ENCODE peak calls at places on chromosomes 4 and X, in four cellular contexts. P is NCI-H2081, M is endothelial cell, Q is T-helper 9 cell. S is an unnamed sample.

GRCh38 chr4:3636628-3637320 is 104.6 kb upstream of the LRPAP1 start:
- DNase-seq in M (no peak), P (no peak), Q (no peak), S (no peak)

GRCh38 chrX:131783555-131784338 is 239.4 kb upstream of the STK26 start:
- DNase-seq in P (peak; percentile 48), Q (peak; percentile 65), M (no peak), S (peak; percentile 72)

GRCh38 chr4:29423836-29424721 is 1296.1 kb upstream of the PCDH7 start:
- DNase-seq in Q (no peak), M (no peak), P (no peak), S (no peak)

GRCh38 chr4:128862608-128863313 is 53.3 kb downstream of the JADE1 start:
- DNase-seq in P (no peak), M (peak; percentile 26), Q (peak; percentile 17), S (peak; percentile 44)

GRCh38 chr4:24890561-24890960 is 22.3 kb downstream of the CCDC149 start:
- DNase-seq in M (no peak), Q (no peak), P (no peak), S (no peak)

GRCh38 chrX:40996886-40997530 is 88.2 kb upstream of the USP9X start:
- DNase-seq in Q (no peak), P (no peak), M (no peak), S (no peak)

GRCh38 chr4:181677203-181677602 is 566.0 kb upstream of the TENM3 start:
- DNase-seq in M (no peak), P (no peak), Q (no peak), S (no peak)

GRCh38 chrX:107731831-107732502 is 43.6 kb downstream of the TSC22D3 start:
- DNase-seq in P (no peak), M (no peak), Q (no peak), S (no peak)

GRCh38 chrX:44265559-44265958 is 77.9 kb downstream of the EFHC2 start:
- DNase-seq in P (no peak), M (no peak), Q (no peak), S (no peak)

GRCh38 chr4:1195894-1196401 is 23.6 kb upstream of the SPON2 start:
- DNase-seq in M (no peak), P (no peak), Q (no peak), S (no peak)

GRCh38 chr4:184536070-184536880 is 61.9 kb upstream of the IRF2 start:
- DNase-seq in Q (no peak), P (no peak), M (no peak), S (no peak)

GRCh38 chrX:109902665-109903064 is 100.2 kb upstream of the TMEM164 start:
- DNase-seq in Q (no peak), M (no peak), P (no peak), S (no peak)

GRCh38 chrX:153334654-153335295 is 822 bp downstream of the ZNF275 start:
- DNase-seq in P (no peak), Q (no peak), M (no peak), S (no peak)

GRCh38 chr4:142637654-142638053 is 208.4 kb downstream of the INPP4B start:
- DNase-seq in P (no peak), M (no peak), Q (no peak), S (no peak)

GRCh38 chrX:153969125-153969903 is 2.3 kb downstream of the HCFC1 start:
- DNase-seq in M (no peak), P (no peak), Q (no peak), S (no peak)

GRCh38 chr4:113773014-113773413 is 11.5 kb upstream of the CAMK2D start:
- DNase-seq in Q (no peak), P (no peak), M (no peak), S (no peak)

GRCh38 chrX:123860506-123860840 is 620 bp downstream of the XIAP start:
- DNase-seq in Q (peak; percentile 9), P (no peak), M (no peak), S (no peak)

GRCh38 chrX:79719568-79720231 is 294.9 kb upstream of the TBX22 start:
- DNase-seq in P (no peak), M (no peak), Q (no peak), S (no peak)

GRCh38 chr4:124177647-124178425 is 534.7 kb downstream of the ANKRD50 start:
- DNase-seq in M (no peak), P (no peak), Q (no peak), S (no peak)

GRCh38 chr4:153661215-153661822 is 22.8 kb upstream of the TLR2 start:
- DNase-seq in M (no peak), Q (no peak), P (no peak), S (no peak)

GRCh38 chr4:6064383-6064782 is 46.2 kb upstream of the C4orf50 start:
- DNase-seq in P (no peak), M (no peak), Q (no peak), S (no peak)

GRCh38 chr4:114599231-114600065 is 841 bp downstream of the UGT8 start:
- DNase-seq in M (peak; percentile 22), P (no peak), Q (no peak), S (no peak)

GRCh38 chr4:104811727-104812126 is 317.0 kb upstream of the CXXC4 start:
- DNase-seq in P (no peak), Q (no peak), M (no peak), S (no peak)

GRCh38 chr4:52343595-52343994 is 292.5 kb downstream of the SPATA18 start:
- DNase-seq in M (no peak), Q (no peak), P (no peak), S (no peak)

GRCh38 chr4:10296730-10297129 is 160.5 kb downstream of the ZNF518B start:
- DNase-seq in Q (no peak), M (no peak), P (no peak), S (no peak)

GRCh38 chr4:146329042-146329716 is 114.8 kb downstream of the REELD1 start:
- DNase-seq in Q (no peak), P (no peak), M (no peak), S (no peak)

GRCh38 chr4:11720292-11720691 is 291.6 kb upstream of the HS3ST1 start:
- DNase-seq in Q (no peak), P (no peak), M (peak; percentile 20), S (no peak)

GRCh38 chrX:10564484-10564883 is 55.9 kb downstream of the MID1 start:
- DNase-seq in Q (no peak), M (no peak), P (no peak), S (no peak)

GRCh38 chrX:134622056-134622812 is 36.0 kb downstream of the PLAC1 start:
- DNase-seq in P (no peak), M (peak; percentile 4), Q (no peak), S (no peak)

GRCh38 chr4:125317526-125317880 is 2.7 kb downstream of the FAT4 start:
- DNase-seq in P (no peak), Q (no peak), M (peak; percentile 47), S (no peak)

GRCh38 chrX:153524234-153524633 is 6.8 kb downstream of the ATP2B3 start:
- DNase-seq in Q (no peak), P (no peak), M (no peak), S (no peak)